ENCODE peak calls at places on chromosomes 2 and 18, in nine cellular contexts. V is mesenchymal stem cell; Z is neural progenitor cell; F is OCI-LY7; I is GM23248; A is spleen; G is heart right ventricle; Y is cardiac fibroblast; D is CD8-positive, alpha-beta T cell. O is an unnamed sample.

GRCh38 chr2:75563591-75563990 is 2.9 kb upstream of the EVA1A start:
- DNase-seq in V (no peak), Z (no peak), F (no peak), I (no peak), A (no peak), G (no peak), Y (no peak), D (no peak), O (no peak)

GRCh38 chr2:38750011-38750792 is 959 bp downstream of the SRSF7 start:
- DNase-seq in V (no peak), Z (peak; percentile 63), F (peak; percentile 66), I (peak; percentile 79), A (peak; percentile 92), G (peak; percentile 61), Y (peak; percentile 46), D (peak; percentile 45), O (no peak)

GRCh38 chr2:242044206-242044590 is 174.7 kb downstream of the RTP5 start:
- DNase-seq in V (no peak), Z (no peak), F (no peak), I (no peak), A (peak; percentile 47), G (no peak), Y (no peak), D (no peak), O (no peak)

GRCh38 chr2:1784087-1784486 is 39.8 kb upstream of the PXDN start:
- DNase-seq in V (no peak), Z (no peak), F (no peak), I (peak; percentile 25), A (no peak), G (no peak), Y (no peak), D (no peak), O (no peak)

GRCh38 chr2:60595953-60596352 is 42.5 kb upstream of the BCL11A start:
- DNase-seq in V (no peak), Z (no peak), F (no peak), I (no peak), A (no peak), G (no peak), Y (no peak), D (no peak), O (no peak)

GRCh38 chr18:59646228-59646945 is 50.8 kb downstream of the CCBE1 start:
- DNase-seq in V (no peak), Z (no peak), F (no peak), I (peak; percentile 26), A (no peak), G (no peak), Y (no peak), D (no peak), O (no peak)

GRCh38 chr2:117661619-117662018 is 152.9 kb upstream of the DDX18 start:
- DNase-seq in V (no peak), Z (no peak), F (no peak), I (no peak), A (no peak), G (no peak), Y (no peak), D (no peak), O (no peak)

GRCh38 chr2:120393456-120393855 is 47.5 kb downstream of the INHBB start:
- DNase-seq in V (no peak), Z (no peak), F (no peak), I (no peak), A (peak; percentile 50), G (no peak), Y (no peak), D (no peak), O (no peak)

GRCh38 chr2:74849228-74849892 is 15.4 kb downstream of the HK2 start:
- DNase-seq in V (no peak), Z (peak; percentile 30), F (peak; percentile 80), I (peak; percentile 19), A (peak; percentile 91), G (peak; percentile 32), Y (peak; percentile 80), D (peak; percentile 23), O (no peak)

GRCh38 chr2:128535928-128536327 is 217.3 kb upstream of the HS6ST1 start:
- DNase-seq in V (peak; percentile 89), Z (no peak), F (no peak), I (peak; percentile 92), A (peak; percentile 19), G (no peak), Y (peak; percentile 69), D (no peak), O (no peak)

GRCh38 chr2:70084973-70085710 is 2.1 kb upstream of the PCBP1 start:
- DNase-seq in V (no peak), Z (no peak), F (peak; percentile 83), I (no peak), A (peak; percentile 84), G (no peak), Y (no peak), D (peak; percentile 76), O (no peak)

GRCh38 chr2:148824190-148824589 is 50.8 kb upstream of the KIF5C start:
- DNase-seq in V (no peak), Z (no peak), F (no peak), I (no peak), A (no peak), G (no peak), Y (no peak), D (no peak), O (no peak)

GRCh38 chr2:41387519-41387918 is 660.3 kb upstream of the PKDCC start:
- DNase-seq in V (no peak), Z (no peak), F (no peak), I (no peak), A (no peak), G (no peak), Y (no peak), D (no peak), O (no peak)

GRCh38 chr2:105005170-105005569 is 32.7 kb upstream of the MRPS9 start:
- DNase-seq in V (peak; percentile 2), Z (no peak), F (no peak), I (no peak), A (no peak), G (no peak), Y (no peak), D (no peak), O (no peak)

DNA sequence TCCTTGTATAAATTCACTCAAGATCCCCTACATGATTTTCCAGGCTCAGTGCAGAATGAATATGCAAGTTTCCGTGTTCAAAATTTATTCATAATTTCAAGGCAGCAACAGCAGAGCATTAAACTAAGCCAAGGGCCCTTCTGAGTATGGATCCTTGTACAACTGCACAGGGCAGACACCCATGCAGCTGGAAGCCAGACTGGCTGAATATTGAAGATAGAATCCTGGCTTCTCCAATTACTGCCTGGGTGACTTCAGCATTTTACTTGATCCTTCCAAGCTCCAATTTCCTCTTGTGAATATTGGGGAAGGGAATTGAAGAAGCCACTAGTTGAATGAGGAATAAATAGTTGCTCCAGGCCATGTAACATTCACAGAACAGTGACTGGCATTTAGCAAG is 267.9 kb upstream of the REG3G start:
- DNase-seq in V (no peak), Z (no peak), F (no peak), I (no peak), A (no peak), G (no peak), Y (no peak), D (no peak), O (no peak)
- H3K4me3 ChIP-seq in V (no peak overlapping the region), Z (no peak overlapping the region), F (no peak overlapping the region), I (no peak overlapping the region), A (no peak overlapping the region), G (no peak overlapping the region), Y (no peak overlapping the region), D (no peak overlapping the region), O (no peak overlapping the region)

DNA sequence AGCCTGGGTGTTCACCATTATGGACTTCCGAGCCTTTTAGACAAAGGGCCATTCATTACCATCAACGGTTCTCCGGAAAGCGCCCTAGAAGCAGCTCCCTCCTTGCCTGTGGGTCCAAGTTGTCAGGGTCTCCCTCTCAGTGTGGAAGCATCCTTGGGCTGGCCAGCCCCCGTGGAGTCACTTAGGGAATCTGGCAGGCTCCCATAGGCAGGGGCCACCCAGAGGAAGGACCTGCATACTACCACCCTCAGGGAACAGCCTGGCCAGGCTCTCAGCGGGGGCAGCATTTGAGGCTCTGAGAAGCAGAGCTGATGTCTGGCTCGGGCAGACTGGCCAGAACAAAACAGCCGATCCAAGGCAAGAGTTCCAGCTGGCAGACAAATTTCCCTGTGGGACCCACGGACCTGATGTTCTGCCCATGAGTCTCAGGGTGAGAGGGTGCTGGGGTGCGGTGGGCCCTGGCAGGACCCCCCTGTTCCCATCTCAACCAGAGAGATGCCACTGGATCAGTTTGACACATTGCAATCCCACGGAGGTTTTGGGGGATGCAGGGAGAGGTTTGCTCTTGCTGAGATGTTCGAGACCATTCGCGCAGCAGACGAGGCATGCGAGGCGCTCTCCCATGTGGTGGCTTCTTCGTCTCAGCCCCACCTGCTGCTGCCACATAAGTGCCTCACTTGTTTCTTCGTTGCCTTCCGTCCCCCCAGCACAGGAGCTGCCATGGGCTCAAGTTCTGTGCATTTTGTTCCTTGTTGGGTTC is 56.9 kb downstream of the ACKR3 start:
- DNase-seq in V (no peak), Z (no peak), F (no peak), I (no peak), A (peak; percentile 67), G (no peak), Y (no peak), D (no peak), O (no peak)
- H3K4me3 ChIP-seq in V (no peak overlapping the region), Z (no peak overlapping the region), F (no peak overlapping the region), I (no peak overlapping the region), A (no peak overlapping the region), G (no peak overlapping the region), Y (no peak overlapping the region), D (no peak overlapping the region), O (no peak overlapping the region)

DNA sequence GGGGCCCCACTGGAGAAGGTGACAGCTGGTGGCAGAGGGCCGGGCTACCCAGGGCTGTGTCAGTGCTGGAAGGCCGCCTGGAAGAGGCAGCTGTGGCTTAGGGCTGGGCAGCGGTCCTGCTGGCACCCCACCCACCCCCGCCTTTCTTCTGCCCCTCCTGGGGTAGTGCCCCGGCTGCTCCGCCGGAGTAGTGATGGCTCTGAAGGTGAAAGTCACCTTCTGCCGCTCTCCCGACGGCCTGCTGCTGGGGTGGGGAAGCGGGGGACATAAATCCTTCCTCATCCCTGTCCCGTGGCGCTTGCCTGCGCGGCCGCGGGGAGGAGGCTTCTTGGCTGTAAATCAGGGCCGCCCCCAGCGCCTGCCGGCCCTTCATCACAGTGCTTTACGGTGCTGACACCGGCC is 332.2 kb downstream of the DYSF start:
- DNase-seq in V (no peak), Z (no peak), F (no peak), I (no peak), A (peak; percentile 72), G (peak; percentile 1), Y (no peak), D (no peak), O (no peak)
- H3K4me3 ChIP-seq in V (no peak overlapping the region), Z (no peak overlapping the region), F (no peak overlapping the region), I (no peak overlapping the region), A (no peak overlapping the region), G (no peak overlapping the region), Y (no peak overlapping the region), D (no peak overlapping the region), O (no peak overlapping the region)

GRCh38 chr2:111118455-111119003 is 2.2 kb upstream of the BCL2L11 start:
- DNase-seq in V (no peak), Z (peak; percentile 63), F (no peak), I (no peak), A (peak; percentile 82), G (peak; percentile 16), Y (no peak), D (peak; percentile 6), O (no peak)
- H3K4me3 ChIP-seq in V (peak overlapping the region; percentile 33), Z (peak overlapping the region; percentile 95), F (peak overlapping the region; percentile 96), I (peak overlapping the region; percentile 72), A (peak overlapping the region; percentile 89), G (no peak overlapping the region), Y (peak overlapping the region; percentile 58), D (peak overlapping the region; percentile 91), O (peak overlapping the region; percentile 30)

O was measured in esophagus squamous epithelium.